ENCODE peak calls at places on chromosomes 13 and 19, in six cellular contexts. One of them, this sample, is unnamed.

GRCh38 chr19:30649934-30650614 is 277.9 kb downstream of the ZNF536 start:
- DNase-seq in CD4-positive, CD25-positive, alpha-beta regulatory T cell: peak
- DNase-seq in esophagus muscularis mucosa: no peak
- DNase-seq in globus pallidus: peak
- DNase-seq in stimulated activated CD4-positive, alpha-beta T cell treated with anti-CD3 and anti-CD28 coated beads, Interleukin-4, amount 100 ng/mL, for 1 hour: no peak
- DNase-seq in HFFc6: peak
- DNase-seq in this sample: peak

GRCh38 chr19:35328851-35329285 is at the start of gene CD22:
- DNase-seq in CD4-positive, CD25-positive, alpha-beta regulatory T cell: no peak
- DNase-seq in globus pallidus: no peak
- DNase-seq in HFFc6: no peak
- DNase-seq in stimulated activated CD4-positive, alpha-beta T cell treated with anti-CD3 and anti-CD28 coated beads, Interleukin-4, amount 100 ng/mL, for 1 hour: no peak
- DNase-seq in esophagus muscularis mucosa: no peak
- DNase-seq in this sample: no peak

GRCh38 chr13:30715837-30716236 is 19.5 kb upstream of the ALOX5AP start:
- DNase-seq in stimulated activated CD4-positive, alpha-beta T cell treated with anti-CD3 and anti-CD28 coated beads, Interleukin-4, amount 100 ng/mL, for 1 hour: no peak
- DNase-seq in globus pallidus: no peak
- DNase-seq in CD4-positive, CD25-positive, alpha-beta regulatory T cell: no peak
- DNase-seq in esophagus muscularis mucosa: no peak
- DNase-seq in HFFc6: no peak
- DNase-seq in this sample: no peak

GRCh38 chr13:40652588-40652940 is 13.9 kb downstream of the FOXO1 start:
- DNase-seq in HFFc6: no peak
- DNase-seq in globus pallidus: no peak
- DNase-seq in esophagus muscularis mucosa: no peak
- DNase-seq in CD4-positive, CD25-positive, alpha-beta regulatory T cell: peak
- DNase-seq in stimulated activated CD4-positive, alpha-beta T cell treated with anti-CD3 and anti-CD28 coated beads, Interleukin-4, amount 100 ng/mL, for 1 hour: no peak
- DNase-seq in this sample: no peak

GRCh38 chr19:34430738-34431625 is 2.8 kb downstream of the UBA2 start:
- DNase-seq in esophagus muscularis mucosa: no peak
- DNase-seq in HFFc6: peak
- DNase-seq in globus pallidus: peak
- DNase-seq in CD4-positive, CD25-positive, alpha-beta regulatory T cell: peak
- DNase-seq in stimulated activated CD4-positive, alpha-beta T cell treated with anti-CD3 and anti-CD28 coated beads, Interleukin-4, amount 100 ng/mL, for 1 hour: no peak
- DNase-seq in this sample: peak

GRCh38 chr13:25864116-25864515 is 187.7 kb downstream of the SHISA2 start:
- DNase-seq in HFFc6: no peak
- DNase-seq in CD4-positive, CD25-positive, alpha-beta regulatory T cell: no peak
- DNase-seq in esophagus muscularis mucosa: no peak
- DNase-seq in globus pallidus: no peak
- DNase-seq in stimulated activated CD4-positive, alpha-beta T cell treated with anti-CD3 and anti-CD28 coated beads, Interleukin-4, amount 100 ng/mL, for 1 hour: no peak
- DNase-seq in this sample: no peak

GRCh38 chr13:25874907-25875306 is 176.9 kb downstream of the SHISA2 start:
- DNase-seq in stimulated activated CD4-positive, alpha-beta T cell treated with anti-CD3 and anti-CD28 coated beads, Interleukin-4, amount 100 ng/mL, for 1 hour: peak
- DNase-seq in esophagus muscularis mucosa: no peak
- DNase-seq in globus pallidus: no peak
- DNase-seq in HFFc6: no peak
- DNase-seq in CD4-positive, CD25-positive, alpha-beta regulatory T cell: peak
- DNase-seq in this sample: no peak

GRCh38 chr13:113849546-113849945 is 14.3 kb downstream of the GAS6 start:
- DNase-seq in globus pallidus: no peak
- DNase-seq in stimulated activated CD4-positive, alpha-beta T cell treated with anti-CD3 and anti-CD28 coated beads, Interleukin-4, amount 100 ng/mL, for 1 hour: no peak
- DNase-seq in esophagus muscularis mucosa: no peak
- DNase-seq in CD4-positive, CD25-positive, alpha-beta regulatory T cell: no peak
- DNase-seq in HFFc6: peak
- DNase-seq in this sample: no peak

GRCh38 chr19:33401683-33402420 is 28.3 kb downstream of the CEBPG start:
- DNase-seq in esophagus muscularis mucosa: no peak
- DNase-seq in stimulated activated CD4-positive, alpha-beta T cell treated with anti-CD3 and anti-CD28 coated beads, Interleukin-4, amount 100 ng/mL, for 1 hour: no peak
- DNase-seq in CD4-positive, CD25-positive, alpha-beta regulatory T cell: no peak
- DNase-seq in HFFc6: no peak
- DNase-seq in globus pallidus: no peak
- DNase-seq in this sample: no peak

GRCh38 chr13:65656740-65657329 is 1573.3 kb downstream of the PCDH9 start:
- DNase-seq in HFFc6: no peak
- DNase-seq in CD4-positive, CD25-positive, alpha-beta regulatory T cell: no peak
- DNase-seq in esophagus muscularis mucosa: no peak
- DNase-seq in stimulated activated CD4-positive, alpha-beta T cell treated with anti-CD3 and anti-CD28 coated beads, Interleukin-4, amount 100 ng/mL, for 1 hour: no peak
- DNase-seq in globus pallidus: no peak
- DNase-seq in this sample: peak

GRCh38 chr13:77067519-77067918 is 40.6 kb upstream of the FBXL3 start:
- DNase-seq in HFFc6: no peak
- DNase-seq in stimulated activated CD4-positive, alpha-beta T cell treated with anti-CD3 and anti-CD28 coated beads, Interleukin-4, amount 100 ng/mL, for 1 hour: no peak
- DNase-seq in globus pallidus: no peak
- DNase-seq in CD4-positive, CD25-positive, alpha-beta regulatory T cell: no peak
- DNase-seq in esophagus muscularis mucosa: no peak
- DNase-seq in this sample: no peak

GRCh38 chr13:100490692-100491091 is 97.9 kb downstream of the GGACT start:
- DNase-seq in CD4-positive, CD25-positive, alpha-beta regulatory T cell: no peak
- DNase-seq in HFFc6: no peak
- DNase-seq in stimulated activated CD4-positive, alpha-beta T cell treated with anti-CD3 and anti-CD28 coated beads, Interleukin-4, amount 100 ng/mL, for 1 hour: no peak
- DNase-seq in esophagus muscularis mucosa: no peak
- DNase-seq in globus pallidus: no peak
- DNase-seq in this sample: no peak

GRCh38 chr19:3389876-3390361 is 23.5 kb downstream of the NFIC start:
- DNase-seq in esophagus muscularis mucosa: no peak
- DNase-seq in globus pallidus: no peak
- DNase-seq in stimulated activated CD4-positive, alpha-beta T cell treated with anti-CD3 and anti-CD28 coated beads, Interleukin-4, amount 100 ng/mL, for 1 hour: no peak
- DNase-seq in CD4-positive, CD25-positive, alpha-beta regulatory T cell: no peak
- DNase-seq in HFFc6: no peak
- DNase-seq in this sample: no peak

GRCh38 chr19:36115453-36116343 is at the start of gene TBCB:
- DNase-seq in stimulated activated CD4-positive, alpha-beta T cell treated with anti-CD3 and anti-CD28 coated beads, Interleukin-4, amount 100 ng/mL, for 1 hour: peak
- DNase-seq in HFFc6: no peak
- DNase-seq in CD4-positive, CD25-positive, alpha-beta regulatory T cell: peak
- DNase-seq in globus pallidus: no peak
- DNase-seq in esophagus muscularis mucosa: peak
- DNase-seq in this sample: no peak

This sample was measured in HCEC 1CT.